ENCODE peak calls at places on chromosomes 11 and 22, in nine cellular contexts. E, N, Z, I, V, U, K, Y and R are unnamed samples.

GRCh38 chr11:96303067-96303466 is 39.9 kb downstream of the MAML2 start:
- DNase-seq in V (no peak), K (no peak), U (peak), N (no peak), I (no peak), Y (no peak), Z (no peak), E (no peak), R (no peak)

GRCh38 chr11:12756101-12756500 is 81.9 kb downstream of the TEAD1 start:
- DNase-seq in N (no peak), Z (no peak), V (no peak), I (no peak), K (no peak), E (no peak), Y (no peak), U (no peak), R (no peak)

GRCh38 chr11:3052109-3052479 is 5.1 kb downstream of the CARS1 start:
- DNase-seq in E (peak), I (no peak), V (peak), Y (no peak), Z (no peak), U (no peak), N (no peak), K (no peak), R (no peak)

GRCh38 chr22:25070870-25071465 is 118.5 kb downstream of the KIAA1671 start:
- DNase-seq in Y (no peak), V (no peak), E (peak), K (no peak), N (no peak), Z (no peak), U (no peak), I (no peak), R (no peak)

GRCh38 chr22:29167032-29167911 is 38.4 kb upstream of the EMID1 start:
- DNase-seq in I (peak), U (no peak), Z (no peak), V (no peak), N (no peak), E (peak), Y (no peak), K (no peak), R (no peak)

GRCh38 chr11:36462321-36462720 is 47.8 kb downstream of the TRAF6 start:
- DNase-seq in I (no peak), K (no peak), Z (no peak), Y (no peak), N (no peak), U (no peak), E (no peak), V (no peak), R (no peak)

GRCh38 chr11:126102436-126102894 is 39.8 kb upstream of the CDON start:
- DNase-seq in Z (no peak), U (peak), E (peak), I (no peak), K (no peak), N (no peak), Y (no peak), V (no peak), R (no peak)

GRCh38 chr22:40534379-40535188 is 101.9 kb downstream of the MRTFA start:
- DNase-seq in K (no peak), Y (no peak), E (peak), Z (no peak), I (no peak), N (no peak), V (no peak), U (peak), R (no peak)

GRCh38 chr11:119885067-119885466 is 156.1 kb upstream of the NECTIN1 start:
- DNase-seq in I (no peak), Z (no peak), U (no peak), E (no peak), V (no peak), K (no peak), Y (peak), N (no peak), R (no peak)

GRCh38 chr11:128210148-128210940 is 377.0 kb downstream of the ETS1 start:
- DNase-seq in E (no peak), N (no peak), Z (peak), U (peak), I (no peak), K (peak), Y (no peak), V (no peak), R (peak)

GRCh38 chr11:113531575-113532451 is 56.6 kb upstream of the DRD2 start:
- DNase-seq in Y (no peak), N (no peak), Z (peak), K (no peak), U (peak), E (no peak), V (no peak), I (no peak), R (no peak)

GRCh38 chr11:122910775-122911174 is 28.2 kb downstream of the JHY start:
- DNase-seq in E (peak), Z (no peak), N (no peak), U (peak), I (no peak), V (no peak), Y (no peak), K (no peak), R (no peak)

GRCh38 chr11:120598517-120599209 is 87.1 kb downstream of the GRIK4 start:
- DNase-seq in I (peak), N (peak), E (no peak), Y (peak), Z (no peak), K (no peak), U (no peak), V (no peak), R (no peak)

GRCh38 chr11:90204832-90205646 is 17.8 kb downstream of the CHORDC1 start:
- DNase-seq in E (peak), K (no peak), V (no peak), Y (no peak), Z (no peak), U (peak), I (no peak), N (no peak), R (no peak)

GRCh38 chr11:40281055-40281580 is 1178.3 kb downstream of the LRRC4C start:
- DNase-seq in K (no peak), N (no peak), I (no peak), Y (no peak), U (peak), V (no peak), Z (no peak), E (no peak), R (no peak)

GRCh38 chr11:17693531-17693930 is 25.8 kb upstream of the MYOD1 start:
- DNase-seq in U (no peak), V (no peak), N (no peak), Y (no peak), Z (no peak), I (no peak), K (no peak), E (no peak), R (no peak)

DNA sequence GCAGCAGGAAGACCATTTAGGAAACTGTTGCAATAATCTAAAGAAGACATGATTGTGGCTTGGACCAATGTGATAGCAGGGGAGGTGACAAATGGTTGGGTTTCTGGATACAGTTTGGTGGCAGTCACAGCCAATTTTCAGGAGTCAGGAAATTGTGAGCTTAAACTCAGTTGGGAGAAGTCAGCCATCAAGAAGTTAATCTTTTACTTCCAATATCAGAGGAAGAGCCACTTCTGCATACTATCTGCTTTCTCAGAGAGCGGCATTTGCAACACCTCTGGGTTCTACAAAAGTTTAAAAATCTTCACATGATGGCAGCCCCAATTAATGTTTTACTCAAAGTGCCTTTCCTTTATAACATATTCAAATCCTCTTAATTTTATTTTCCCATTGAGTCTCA is 33.7 kb upstream of the PDE3B start:
- DNase-seq in U (no peak), V (no peak), I (no peak), Y (no peak), E (no peak), N (no peak), Z (no peak), K (no peak), R (no peak)
- TF ChIP-seq CTCF in U (no peak), V (no peak), I (no peak), Y (no peak), E (no peak), N (no peak), Z (no peak), K (no peak), R (no peak)

DNA sequence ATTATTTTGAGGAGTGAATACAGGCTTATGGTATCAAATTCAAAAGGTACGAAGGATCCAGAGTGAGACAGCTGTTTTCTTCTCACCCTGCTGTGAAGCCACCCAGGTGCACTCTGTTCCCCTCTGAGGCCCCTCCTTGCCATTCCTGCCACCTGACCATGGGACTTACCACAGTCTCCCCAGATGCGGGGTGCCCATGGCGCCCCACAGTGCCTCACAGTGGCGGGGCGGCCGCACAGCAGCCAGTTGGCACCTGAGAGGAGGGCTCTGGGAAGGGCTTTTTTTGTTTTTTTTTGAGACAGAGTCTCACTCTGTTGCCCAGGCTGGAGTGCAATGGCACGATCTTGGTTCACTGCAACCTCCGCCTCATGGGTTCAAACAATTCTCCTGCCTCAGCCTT is 151.7 kb downstream of the CEP164 start:
- DNase-seq in E (peak), U (no peak), K (no peak), V (no peak), Z (no peak), Y (no peak), N (no peak), I (no peak), R (no peak)
- TF ChIP-seq CTCF in E (peak), U (no peak), K (no peak), V (no peak), Z (no peak), Y (no peak), N (no peak), I (peak), R (no peak)

GRCh38 chr11:6297831-6298230 is 22.5 kb downstream of the CAVIN3 start:
- DNase-seq in V (no peak), E (no peak), Z (no peak), I (no peak), N (no peak), Y (no peak), U (no peak), K (no peak), R (no peak)
- TF ChIP-seq CTCF in V (no peak), E (peak), Z (peak), I (peak), N (no peak), Y (no peak), U (peak), K (no peak), R (no peak)

GRCh38 chr11:86046111-86046510 is 22.8 kb downstream of the PICALM start:
- DNase-seq in K (no peak), E (no peak), N (no peak), Z (no peak), I (no peak), V (no peak), Y (no peak), U (no peak), R (no peak)
- TF ChIP-seq CTCF in K (no peak), E (no peak), N (no peak), Z (no peak), I (no peak), V (no peak), Y (no peak), U (no peak), R (no peak)

DNA sequence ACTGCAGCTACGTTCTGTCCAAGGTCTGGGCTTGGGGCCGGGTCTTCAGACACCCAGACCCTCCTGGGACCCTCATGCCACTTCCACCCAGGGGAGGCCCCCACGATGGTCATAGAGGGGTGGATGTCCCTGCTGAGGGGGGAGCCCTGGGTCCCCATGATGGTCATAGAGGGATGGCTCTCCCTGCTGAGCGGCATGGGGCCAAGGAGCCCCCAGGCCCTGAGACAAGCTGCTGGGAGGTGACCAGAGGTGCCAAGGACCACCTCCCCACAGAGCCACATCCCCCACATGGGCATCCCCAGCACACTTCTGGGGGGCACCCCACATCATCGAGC is 7.2 kb downstream of the MUC5B start:
- DNase-seq in U (no peak), I (peak), K (no peak), V (no peak), E (no peak), N (no peak), Z (no peak), Y (no peak), R (no peak)
- TF ChIP-seq CTCF in U (no peak), I (no peak), K (no peak), V (no peak), E (no peak), N (no peak), Z (no peak), Y (no peak), R (no peak)